ENCODE peak calls at places on chromosomes 5 and 9, in seven cellular contexts. U is transverse colon, D is AG04450, Z is mucosa of descending colon, V is stomach, L is kidney epithelial cell, J is HL-60. W is an unnamed sample.

GRCh38 chr9:100670719-100671118 is 92.8 kb downstream of the CAVIN4 start:
- DNase-seq in U (no peak), D (no peak), Z (no peak), J (no peak), L (peak; percentile 25), V (no peak), W (peak; percentile 3)

GRCh38 chr5:106254784-106255183 is 1416.0 kb downstream of the EFNA5 start:
- DNase-seq in D (no peak), J (no peak), U (no peak), V (no peak), L (no peak), Z (no peak), W (no peak)

GRCh38 chr5:38738898-38739743 is 106.7 kb upstream of the OSMR start:
- DNase-seq in J (no peak), Z (no peak), D (no peak), V (no peak), L (no peak), U (no peak), W (no peak)

GRCh38 chr5:14872070-14872989 is 752 bp upstream of the ANKH start:
- DNase-seq in L (no peak), V (peak; percentile 58), Z (peak; percentile 84), D (no peak), J (no peak), U (peak; percentile 85), W (no peak)

GRCh38 chr9:133795049-133795448 is 56.9 kb upstream of the SARDH start:
- DNase-seq in U (no peak), L (no peak), Z (no peak), V (no peak), J (no peak), D (no peak), W (no peak)

GRCh38 chr5:32859211-32859641 is 148.1 kb downstream of the NPR3 start:
- DNase-seq in J (no peak), Z (no peak), V (no peak), D (no peak), U (no peak), L (no peak), W (no peak)

GRCh38 chr5:82909816-82910215 is 167.4 kb downstream of the TMEM167A start:
- DNase-seq in L (no peak), D (no peak), J (no peak), U (no peak), Z (no peak), V (no peak), W (no peak)

GRCh38 chr9:5042661-5043178 is 57.6 kb downstream of the JAK2 start:
- DNase-seq in L (no peak), U (no peak), D (no peak), V (no peak), J (no peak), Z (no peak), W (no peak)

GRCh38 chr9:37776328-37776727 is 8.5 kb downstream of the EXOSC3 start:
- DNase-seq in V (no peak), D (no peak), L (no peak), Z (no peak), J (no peak), U (no peak), W (no peak)

GRCh38 chr5:95960802-95961616 is 642 bp downstream of the ELL2 start:
- DNase-seq in D (peak; percentile 43), V (peak; percentile 84), L (no peak), Z (peak; percentile 91), J (no peak), U (peak; percentile 88), W (peak; percentile 47)

GRCh38 chr5:147341382-147341781 is 106.6 kb downstream of the STK32A start:
- DNase-seq in U (no peak), L (no peak), V (no peak), J (no peak), Z (no peak), D (no peak), W (no peak)

GRCh38 chr9:10612649-10613398 is at the start of gene PTPRD:
- DNase-seq in L (peak; percentile 2), D (no peak), V (peak; percentile 67), U (peak; percentile 12), J (no peak), Z (peak; percentile 31), W (peak; percentile 13)

GRCh38 chr5:33369470-33370134 is 71.2 kb upstream of the TARS1 start:
- DNase-seq in L (no peak), U (no peak), V (no peak), D (no peak), Z (no peak), J (no peak), W (no peak)

GRCh38 chr5:176507911-176508310 is 29.3 kb downstream of the RNF44 start:
- DNase-seq in Z (no peak), J (no peak), D (no peak), V (no peak), L (no peak), U (no peak), W (no peak)

GRCh38 chr5:175253597-175253996 is 190.4 kb downstream of the DRD1 start:
- DNase-seq in L (no peak), D (no peak), Z (no peak), U (no peak), J (no peak), V (no peak), W (no peak)

GRCh38 chr9:123536455-123536868 is 180.5 kb downstream of the CRB2 start:
- DNase-seq in Z (no peak), V (no peak), J (no peak), U (no peak), L (no peak), D (no peak), W (no peak)

GRCh38 chr5:161412792-161413191 is 133.7 kb downstream of the GABRB2 start:
- DNase-seq in Z (no peak), D (no peak), J (no peak), L (no peak), U (no peak), V (no peak), W (no peak)

GRCh38 chr5:16807475-16807874 is 128.6 kb downstream of the MYO10 start:
- DNase-seq in D (no peak), V (no peak), J (no peak), Z (no peak), L (no peak), U (no peak), W (peak; percentile 18)

GRCh38 chr5:103847060-103847459 is 284.5 kb upstream of the NUDT12 start:
- DNase-seq in D (no peak), Z (no peak), J (no peak), V (no peak), U (no peak), L (no peak), W (no peak)

GRCh38 chr5:95962785-95963184 is 1.1 kb upstream of the ELL2 start:
- DNase-seq in U (no peak), L (no peak), J (no peak), V (no peak), Z (no peak), D (no peak), W (no peak)

GRCh38 chr5:96051401-96051830 is 89.8 kb upstream of the ELL2 start:
- DNase-seq in V (no peak), J (no peak), U (no peak), D (no peak), Z (no peak), L (no peak), W (no peak)

GRCh38 chr9:114798793-114799427 is 6.9 kb downstream of the TNFSF15 start:
- DNase-seq in D (no peak), J (no peak), V (no peak), U (no peak), Z (no peak), L (no peak), W (no peak)

GRCh38 chr9:128244443-128245226 is 31.2 kb downstream of the GOLGA2 start:
- DNase-seq in D (peak; percentile 83), L (no peak), Z (peak; percentile 60), J (peak; percentile 89), V (peak; percentile 49), U (peak; percentile 65), W (peak; percentile 8)

GRCh38 chr9:129331366-129331765 is 153.3 kb upstream of the IER5L start:
- DNase-seq in D (no peak), Z (no peak), V (no peak), L (no peak), J (no peak), U (no peak), W (no peak)

GRCh38 chr5:7886849-7887460 is 18.0 kb downstream of the MTRR start:
- DNase-seq in J (no peak), V (no peak), Z (no peak), L (no peak), D (no peak), U (no peak), W (peak; percentile 55)

GRCh38 chr9:124016152-124017063 is 4.8 kb downstream of the LHX2 start:
- DNase-seq in J (no peak), U (no peak), D (no peak), L (no peak), V (no peak), Z (no peak), W (no peak)

GRCh38 chr9:119216891-119217290 is 152.3 kb downstream of the BRINP1 start:
- DNase-seq in Z (no peak), D (no peak), J (no peak), L (no peak), U (peak; percentile 13), V (no peak), W (no peak)

GRCh38 chr5:148939676-148940075 is 113.3 kb downstream of the ADRB2 start:
- DNase-seq in V (no peak), U (no peak), J (no peak), D (no peak), L (peak; percentile 18), Z (no peak), W (peak; percentile 19)

GRCh38 chr9:14057347-14058077 is 256.4 kb downstream of the NFIB start:
- DNase-seq in Z (no peak), J (no peak), U (no peak), D (no peak), L (no peak), V (no peak), W (no peak)
- H3K4me3 ChIP-seq in Z (no peak overlapping the region), J (no peak overlapping the region), U (no peak overlapping the region), D (no peak overlapping the region), L (no peak overlapping the region), V (no peak overlapping the region), W (no peak overlapping the region)

GRCh38 chr5:19605846-19606407 is 382.1 kb downstream of the CDH18 start:
- DNase-seq in L (no peak), J (no peak), U (no peak), Z (no peak), D (no peak), V (no peak), W (no peak)

DNA sequence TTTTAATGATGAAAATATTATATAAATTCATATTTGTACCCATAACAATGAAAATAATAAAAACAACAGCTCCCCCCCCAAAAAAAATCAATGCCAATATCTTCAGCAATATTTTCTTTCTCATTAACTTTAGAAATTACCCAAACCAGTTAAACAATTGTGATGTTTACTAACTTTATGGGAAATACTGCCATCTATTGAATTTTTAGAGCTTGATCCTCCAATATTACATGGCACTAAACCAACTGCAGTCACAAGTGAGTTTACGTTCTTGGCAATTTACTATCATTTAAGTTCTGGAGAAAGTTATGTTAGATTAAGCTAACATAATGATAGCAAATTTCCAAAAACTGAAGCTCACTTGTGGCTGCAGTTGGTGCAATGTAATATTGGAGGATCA is 379.6 kb downstream of the CDH18 start:
- DNase-seq in U (no peak), D (no peak), J (no peak), V (no peak), Z (no peak), L (no peak), W (peak; percentile 9)
- TF ChIP-seq CTCF in U (no peak), D (no peak), J (no peak), V (no peak), Z (no peak), L (peak; percentile 24), W (no peak)

GRCh38 chr5:945691-946541 is 53.2 kb downstream of the TRIP13 start:
- DNase-seq in J (no peak), D (no peak), U (no peak), Z (no peak), L (no peak), V (no peak), W (peak; percentile 41)
- H3K4me3 ChIP-seq in J (no peak overlapping the region), D (no peak overlapping the region), U (no peak overlapping the region), Z (no peak overlapping the region), L (no peak overlapping the region), V (no peak overlapping the region), W (no peak overlapping the region)

GRCh38 chr9:21078702-21079101 is 960 bp upstream of the IFNB1 start:
- DNase-seq in V (no peak), L (no peak), D (no peak), U (no peak), Z (no peak), J (no peak), W (no peak)
- TF ChIP-seq CTCF in V (no peak), L (peak; percentile 5), D (no peak), U (no peak), Z (no peak), J (no peak), W (no peak)

W was measured in astrocyte of the cerebellum.